ENCODE peak calls at places on chromosomes 1 and 21, in seven cellular contexts. One of them, this sample, is unnamed.

GRCh38 chr1:10906866-10907519 is 105.5 kb upstream of the TARDBP start:
- DNase-seq in neuronal stem cell: no peak
- DNase-seq in trophoblast cell: no peak
- DNase-seq in H1: no peak
- DNase-seq in mesenchymal stem cell: no peak
- DNase-seq in IMR-90: no peak
- DNase-seq in H9: no peak
- DNase-seq in this sample: no peak

GRCh38 chr1:31372961-31373896 is at the start of gene FABP3:
- DNase-seq in trophoblast cell: no peak
- DNase-seq in H9: peak
- DNase-seq in H1: peak
- DNase-seq in IMR-90: peak
- DNase-seq in mesenchymal stem cell: peak
- DNase-seq in neuronal stem cell: peak
- DNase-seq in this sample: peak

GRCh38 chr1:205396972-205397616 is 24.8 kb downstream of the LEMD1 start:
- DNase-seq in H1: no peak
- DNase-seq in trophoblast cell: no peak
- DNase-seq in neuronal stem cell: peak
- DNase-seq in mesenchymal stem cell: peak
- DNase-seq in IMR-90: peak
- DNase-seq in H9: peak
- DNase-seq in this sample: peak

GRCh38 chr1:185289880-185290279 is 27.2 kb downstream of the IVNS1ABP start:
- DNase-seq in trophoblast cell: no peak
- DNase-seq in IMR-90: no peak
- DNase-seq in mesenchymal stem cell: no peak
- DNase-seq in H9: no peak
- DNase-seq in neuronal stem cell: no peak
- DNase-seq in H1: no peak
- DNase-seq in this sample: no peak

GRCh38 chr21:37921091-37921490 is 4.8 kb upstream of the KCNJ6 start:
- DNase-seq in IMR-90: peak
- DNase-seq in H1: no peak
- DNase-seq in trophoblast cell: peak
- DNase-seq in neuronal stem cell: no peak
- DNase-seq in H9: no peak
- DNase-seq in mesenchymal stem cell: no peak
- DNase-seq in this sample: no peak

GRCh38 chr1:974687-975328 is 7.1 kb downstream of the PERM1 start:
- DNase-seq in trophoblast cell: no peak
- DNase-seq in mesenchymal stem cell: no peak
- DNase-seq in H1: no peak
- DNase-seq in neuronal stem cell: no peak
- DNase-seq in IMR-90: no peak
- DNase-seq in H9: no peak
- DNase-seq in this sample: no peak

GRCh38 chr21:44880762-44881585 is 7.5 kb upstream of the PTTG1IP start:
- DNase-seq in mesenchymal stem cell: peak
- DNase-seq in H1: no peak
- DNase-seq in IMR-90: peak
- DNase-seq in H9: no peak
- DNase-seq in neuronal stem cell: no peak
- DNase-seq in trophoblast cell: peak
- DNase-seq in this sample: no peak

GRCh38 chr1:98278055-98278454 is 357.2 kb upstream of the DPYD start:
- DNase-seq in H1: no peak
- DNase-seq in H9: no peak
- DNase-seq in mesenchymal stem cell: no peak
- DNase-seq in trophoblast cell: no peak
- DNase-seq in neuronal stem cell: no peak
- DNase-seq in IMR-90: no peak
- DNase-seq in this sample: peak

GRCh38 chr1:204357551-204357950 is 2.2 kb downstream of the PLEKHA6 start:
- DNase-seq in trophoblast cell: no peak
- DNase-seq in H9: peak
- DNase-seq in mesenchymal stem cell: no peak
- DNase-seq in H1: no peak
- DNase-seq in IMR-90: no peak
- DNase-seq in neuronal stem cell: no peak
- DNase-seq in this sample: peak

GRCh38 chr1:197178998-197179397 is 32.5 kb upstream of the ASPM start:
- DNase-seq in H1: no peak
- DNase-seq in trophoblast cell: peak
- DNase-seq in neuronal stem cell: no peak
- DNase-seq in H9: no peak
- DNase-seq in IMR-90: peak
- DNase-seq in mesenchymal stem cell: peak
- DNase-seq in this sample: no peak

GRCh38 chr1:31431351-31431750 is 18.3 kb downstream of the SERINC2 start:
- DNase-seq in H1: no peak
- DNase-seq in mesenchymal stem cell: no peak
- DNase-seq in H9: no peak
- DNase-seq in trophoblast cell: no peak
- DNase-seq in neuronal stem cell: no peak
- DNase-seq in IMR-90: no peak
- DNase-seq in this sample: no peak

GRCh38 chr1:185337221-185337620 is 20.2 kb upstream of the IVNS1ABP start:
- DNase-seq in neuronal stem cell: no peak
- DNase-seq in trophoblast cell: no peak
- DNase-seq in H9: no peak
- DNase-seq in H1: no peak
- DNase-seq in IMR-90: peak
- DNase-seq in mesenchymal stem cell: peak
- DNase-seq in this sample: no peak

GRCh38 chr21:17454315-17455027 is 58.4 kb upstream of the CXADR start:
- DNase-seq in neuronal stem cell: peak
- DNase-seq in IMR-90: peak
- DNase-seq in trophoblast cell: peak
- DNase-seq in mesenchymal stem cell: peak
- DNase-seq in H9: peak
- DNase-seq in H1: peak
- DNase-seq in this sample: peak

GRCh38 chr1:166721145-166721544 is 118.1 kb upstream of the POGK start:
- DNase-seq in trophoblast cell: no peak
- DNase-seq in H1: no peak
- DNase-seq in mesenchymal stem cell: peak
- DNase-seq in H9: no peak
- DNase-seq in IMR-90: no peak
- DNase-seq in neuronal stem cell: peak
- DNase-seq in this sample: peak

GRCh38 chr1:42925132-42925769 is 33.4 kb downstream of the SLC2A1 start:
- DNase-seq in neuronal stem cell: no peak
- DNase-seq in mesenchymal stem cell: no peak
- DNase-seq in H9: no peak
- DNase-seq in H1: peak
- DNase-seq in trophoblast cell: no peak
- DNase-seq in IMR-90: no peak
- DNase-seq in this sample: no peak

GRCh38 chr1:3245344-3245743 is 176.3 kb downstream of the PRDM16 start:
- DNase-seq in IMR-90: no peak
- DNase-seq in H1: no peak
- DNase-seq in mesenchymal stem cell: no peak
- DNase-seq in neuronal stem cell: no peak
- DNase-seq in H9: no peak
- DNase-seq in trophoblast cell: no peak
- DNase-seq in this sample: no peak
- H2AK5ac ChIP-seq in IMR-90: no peak
- H2AK5ac ChIP-seq in H1: no peak
- H2AK5ac ChIP-seq in mesenchymal stem cell: no peak
- H2AK5ac ChIP-seq in neuronal stem cell: no peak
- H2AK5ac ChIP-seq in H9: no peak
- H2AK5ac ChIP-seq in trophoblast cell: no peak
- H2AK5ac ChIP-seq in this sample: no peak

GRCh38 chr1:151833172-151833571 is 1.6 kb upstream of the RORC start:
- DNase-seq in H9: no peak
- DNase-seq in mesenchymal stem cell: no peak
- DNase-seq in trophoblast cell: no peak
- DNase-seq in H1: no peak
- DNase-seq in IMR-90: no peak
- DNase-seq in neuronal stem cell: no peak
- DNase-seq in this sample: no peak
- H2AK5ac ChIP-seq in H9: no peak
- H2AK5ac ChIP-seq in mesenchymal stem cell: no peak
- H2AK5ac ChIP-seq in trophoblast cell: no peak
- H2AK5ac ChIP-seq in H1: no peak
- H2AK5ac ChIP-seq in IMR-90: no peak
- H2AK5ac ChIP-seq in neuronal stem cell: no peak
- H2AK5ac ChIP-seq in this sample: no peak

DNA sequence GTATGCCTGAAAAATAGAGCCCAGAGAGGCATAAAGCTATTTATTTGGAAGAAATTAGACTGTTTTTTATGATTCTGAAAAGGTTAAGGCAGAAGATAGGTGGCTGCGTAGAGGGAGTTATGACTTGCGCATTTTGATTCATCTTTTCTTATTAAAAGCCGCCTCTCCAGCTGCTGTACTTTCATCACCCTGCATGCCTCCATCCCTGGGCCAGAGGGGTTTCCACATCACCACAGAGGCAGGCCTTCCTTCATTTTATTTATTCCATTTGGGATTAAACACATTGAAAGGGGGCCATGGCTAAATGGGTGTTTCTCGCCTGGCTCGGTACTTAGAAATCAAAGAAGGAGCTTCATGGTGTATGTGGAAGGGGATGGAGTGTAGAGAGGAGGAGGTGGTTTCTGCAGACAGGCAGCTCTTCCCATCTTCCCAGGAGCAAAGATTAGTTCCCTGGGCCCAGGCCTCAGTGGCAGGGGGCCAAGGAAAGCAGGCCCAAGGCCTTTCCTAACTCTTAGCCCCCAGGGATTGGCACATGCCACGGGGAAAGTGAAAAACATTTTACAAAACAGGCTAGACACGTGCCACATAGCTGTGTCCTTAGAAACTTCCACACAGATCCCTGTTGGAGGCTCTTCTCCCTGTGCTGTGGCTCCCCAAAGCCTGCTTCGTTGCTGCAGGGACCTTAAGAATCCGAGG is 14.7 kb upstream of the RGS8 start:
- DNase-seq in mesenchymal stem cell: no peak
- DNase-seq in H9: peak
- DNase-seq in H1: no peak
- DNase-seq in neuronal stem cell: no peak
- DNase-seq in trophoblast cell: no peak
- DNase-seq in IMR-90: no peak
- DNase-seq in this sample: no peak
- H2AK5ac ChIP-seq in mesenchymal stem cell: no peak
- H2AK5ac ChIP-seq in H9: no peak
- H2AK5ac ChIP-seq in H1: no peak
- H2AK5ac ChIP-seq in neuronal stem cell: peak
- H2AK5ac ChIP-seq in trophoblast cell: no peak
- H2AK5ac ChIP-seq in IMR-90: no peak
- H2AK5ac ChIP-seq in this sample: no peak

GRCh38 chr1:62643283-62643682 is 44.9 kb downstream of the DOCK7 start:
- DNase-seq in mesenchymal stem cell: no peak
- DNase-seq in trophoblast cell: no peak
- DNase-seq in H1: no peak
- DNase-seq in H9: no peak
- DNase-seq in neuronal stem cell: no peak
- DNase-seq in IMR-90: no peak
- DNase-seq in this sample: no peak
- H2AK5ac ChIP-seq in mesenchymal stem cell: no peak
- H2AK5ac ChIP-seq in trophoblast cell: no peak
- H2AK5ac ChIP-seq in H1: no peak
- H2AK5ac ChIP-seq in H9: no peak
- H2AK5ac ChIP-seq in neuronal stem cell: no peak
- H2AK5ac ChIP-seq in IMR-90: no peak
- H2AK5ac ChIP-seq in this sample: no peak

DNA sequence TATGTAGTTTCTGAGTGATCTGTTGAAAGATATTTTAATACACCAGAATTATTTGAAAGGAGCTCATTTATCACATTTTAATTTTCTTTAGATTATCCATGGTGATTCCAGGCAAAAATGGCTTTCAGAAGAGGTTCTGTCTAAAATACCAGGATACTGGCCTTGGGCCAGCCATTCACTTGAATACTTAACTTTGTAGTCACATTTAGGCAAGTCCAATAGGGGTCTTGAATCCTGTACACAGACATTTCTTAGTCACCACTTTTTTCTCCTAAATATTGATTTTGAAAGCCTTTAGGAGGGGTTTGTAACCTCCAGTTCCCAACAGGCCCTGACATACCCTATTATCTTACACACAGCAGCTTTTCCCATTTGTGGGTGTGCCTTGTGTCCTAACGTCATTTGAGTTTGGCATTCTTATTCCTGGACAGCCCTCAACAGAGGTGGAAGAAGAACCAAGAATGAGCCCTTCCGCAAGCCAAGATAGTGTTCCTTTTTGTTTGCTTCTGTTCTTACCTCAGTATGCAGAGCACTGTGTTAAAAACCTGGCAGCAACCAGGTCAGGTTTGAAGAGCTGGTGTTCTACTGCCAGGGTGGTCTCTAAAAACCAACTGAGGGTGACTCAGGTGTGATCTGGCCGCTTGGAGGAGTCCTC is 19.5 kb downstream of the MAP3K7CL start:
- DNase-seq in H9: no peak
- DNase-seq in mesenchymal stem cell: peak
- DNase-seq in trophoblast cell: peak
- DNase-seq in IMR-90: peak
- DNase-seq in neuronal stem cell: no peak
- DNase-seq in H1: no peak
- DNase-seq in this sample: no peak
- H2AK5ac ChIP-seq in H9: no peak
- H2AK5ac ChIP-seq in mesenchymal stem cell: no peak
- H2AK5ac ChIP-seq in trophoblast cell: no peak
- H2AK5ac ChIP-seq in IMR-90: peak
- H2AK5ac ChIP-seq in neuronal stem cell: no peak
- H2AK5ac ChIP-seq in H1: no peak
- H2AK5ac ChIP-seq in this sample: no peak

DNA sequence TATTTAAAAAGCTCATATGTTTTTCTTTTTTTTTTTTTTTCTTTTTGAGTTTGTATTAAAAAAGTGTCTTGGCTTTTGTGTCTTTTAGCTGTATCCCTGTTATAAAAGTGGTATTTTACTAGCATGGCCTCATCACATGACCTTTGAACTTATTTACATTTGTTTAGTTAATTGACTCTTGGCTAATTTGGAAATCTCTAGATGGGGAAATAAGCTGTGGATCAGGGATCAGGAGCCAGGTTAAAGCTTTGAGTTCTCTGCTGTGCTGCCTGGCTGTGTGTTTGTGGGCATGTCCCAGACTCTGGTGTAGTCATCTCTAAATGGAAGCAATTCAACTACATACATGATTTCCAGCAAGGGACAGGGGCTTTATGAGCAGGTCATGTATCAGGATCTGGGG is 56.5 kb downstream of the HHAT start:
- DNase-seq in mesenchymal stem cell: no peak
- DNase-seq in IMR-90: no peak
- DNase-seq in trophoblast cell: no peak
- DNase-seq in H1: no peak
- DNase-seq in neuronal stem cell: no peak
- DNase-seq in H9: peak
- DNase-seq in this sample: no peak
- H2AK5ac ChIP-seq in mesenchymal stem cell: no peak
- H2AK5ac ChIP-seq in IMR-90: peak
- H2AK5ac ChIP-seq in trophoblast cell: no peak
- H2AK5ac ChIP-seq in H1: no peak
- H2AK5ac ChIP-seq in neuronal stem cell: no peak
- H2AK5ac ChIP-seq in H9: no peak
- H2AK5ac ChIP-seq in this sample: no peak

DNA sequence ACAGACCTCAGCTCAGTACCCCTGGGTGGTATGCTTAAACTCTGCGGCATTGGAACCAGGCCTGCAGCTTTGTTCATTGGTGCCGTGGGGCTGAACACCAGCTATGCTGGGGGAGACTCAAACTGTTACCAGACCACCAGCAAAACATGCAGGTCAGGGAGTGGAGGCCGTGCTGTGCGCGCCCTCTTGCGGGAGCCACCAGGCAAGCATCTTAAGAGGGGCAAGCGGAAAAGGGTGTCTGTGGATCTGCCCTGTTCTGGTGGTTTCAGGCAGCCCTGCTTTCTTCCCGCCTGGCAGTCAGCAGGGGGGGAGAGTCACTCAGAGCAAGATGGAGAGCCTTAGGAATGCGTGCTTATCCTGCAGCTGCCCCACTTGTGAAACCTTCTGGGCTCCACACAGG is 276.9 kb upstream of the ZRANB2 start:
- DNase-seq in trophoblast cell: peak
- DNase-seq in H9: peak
- DNase-seq in mesenchymal stem cell: no peak
- DNase-seq in neuronal stem cell: no peak
- DNase-seq in IMR-90: no peak
- DNase-seq in H1: peak
- DNase-seq in this sample: peak
- H2AK5ac ChIP-seq in trophoblast cell: no peak
- H2AK5ac ChIP-seq in H9: no peak
- H2AK5ac ChIP-seq in mesenchymal stem cell: no peak
- H2AK5ac ChIP-seq in neuronal stem cell: no peak
- H2AK5ac ChIP-seq in IMR-90: no peak
- H2AK5ac ChIP-seq in H1: no peak
- H2AK5ac ChIP-seq in this sample: no peak